ENCODE peak calls at places on chromosomes 11 and 22, in five cellular contexts. F, S, K, B and G are unnamed samples. For H3K9me3, the result is how much of the 10 kb centered on the place peaks cover.

GRCh38 chr22:20751185-20751851 is 22.6 kb upstream of the SERPIND1 start:
- DNase-seq in S (no peak), B (no peak), F (no peak), K (no peak), G (peak)

GRCh38 chr11:105344938-105345337 is 205.4 kb upstream of the CARD18 start:
- DNase-seq in S (no peak), B (no peak), F (no peak), K (no peak), G (no peak)

GRCh38 chr22:16824718-16825687 is at the start of gene XKR3:
- DNase-seq in S (no peak), F (no peak), B (no peak), K (no peak), G (no peak)

GRCh38 chr11:130671801-130672700 is 223.6 kb downstream of the ADAMTS15 start:
- DNase-seq in K (peak), S (peak), B (no peak), F (no peak), G (peak)

GRCh38 chr11:22641559-22641958 is 15.9 kb upstream of the FANCF start:
- DNase-seq in S (no peak), F (no peak), K (no peak), B (no peak), G (no peak)

GRCh38 chr11:107711861-107712260 is at the start of gene SLN:
- DNase-seq in F (no peak), B (no peak), K (no peak), S (no peak), G (no peak)

GRCh38 chr11:74276581-74276980 is 34.9 kb downstream of the P4HA3 start:
- DNase-seq in F (no peak), S (peak), K (no peak), B (no peak), G (no peak)

GRCh38 chr11:88231894-88232482 is 56.7 kb upstream of the RAB38 start:
- DNase-seq in B (no peak), K (no peak), F (no peak), S (peak), G (no peak)

GRCh38 chr11:105081412-105082150 is 36.4 kb upstream of the CARD16 start:
- DNase-seq in K (no peak), S (no peak), F (no peak), B (no peak), G (no peak)

GRCh38 chr11:78397398-78397797 is 20.2 kb downstream of the GAB2 start:
- DNase-seq in S (no peak), B (no peak), F (no peak), K (no peak), G (no peak)

GRCh38 chr11:8031248-8032115 is 44.3 kb downstream of the EIF3F start:
- DNase-seq in S (no peak), K (no peak), F (no peak), B (no peak), G (no peak)

GRCh38 chr22:46845281-46846153 is 83.1 kb downstream of the TBC1D22A start:
- DNase-seq in B (no peak), S (peak), K (no peak), F (no peak), G (no peak)

GRCh38 chr11:112174789-112175595 is at the start of gene BCO2:
- DNase-seq in F (peak), K (peak), B (peak), S (peak), G (peak)

GRCh38 chr11:44138980-44139379 is 43.5 kb downstream of the EXT2 start:
- DNase-seq in S (no peak), F (no peak), B (no peak), K (no peak), G (no peak)

GRCh38 chr22:39309881-39310714 is 9.3 kb downstream of the RPL3 start:
- DNase-seq in K (no peak), B (no peak), F (peak), S (peak), G (no peak)

DNA sequence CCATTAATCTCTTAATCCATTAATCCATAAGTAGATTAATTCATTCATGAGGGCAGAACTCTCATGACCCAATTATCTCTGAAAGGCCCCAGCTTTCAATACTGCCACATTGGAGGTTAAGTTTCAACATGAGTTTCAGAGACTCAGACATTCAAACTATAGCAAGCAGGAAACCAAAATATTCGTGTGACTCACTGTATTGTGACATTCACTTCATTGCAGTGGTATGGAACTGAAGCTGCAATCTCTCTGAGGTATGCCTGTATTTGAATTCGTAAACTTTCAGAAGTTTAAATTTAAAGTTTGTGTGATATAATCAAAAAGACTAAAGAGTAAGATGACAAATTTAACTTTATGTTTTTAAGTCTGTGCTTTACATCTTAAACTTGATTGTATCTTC is 2.9 kb upstream of the OR52J3 start:
- DNase-seq in S (peak), F (no peak), K (no peak), B (no peak), G (no peak)
- H3K9me3 ChIP-seq in S (under half), F (under half), K (under half), B (under half), G (under half)

DNA sequence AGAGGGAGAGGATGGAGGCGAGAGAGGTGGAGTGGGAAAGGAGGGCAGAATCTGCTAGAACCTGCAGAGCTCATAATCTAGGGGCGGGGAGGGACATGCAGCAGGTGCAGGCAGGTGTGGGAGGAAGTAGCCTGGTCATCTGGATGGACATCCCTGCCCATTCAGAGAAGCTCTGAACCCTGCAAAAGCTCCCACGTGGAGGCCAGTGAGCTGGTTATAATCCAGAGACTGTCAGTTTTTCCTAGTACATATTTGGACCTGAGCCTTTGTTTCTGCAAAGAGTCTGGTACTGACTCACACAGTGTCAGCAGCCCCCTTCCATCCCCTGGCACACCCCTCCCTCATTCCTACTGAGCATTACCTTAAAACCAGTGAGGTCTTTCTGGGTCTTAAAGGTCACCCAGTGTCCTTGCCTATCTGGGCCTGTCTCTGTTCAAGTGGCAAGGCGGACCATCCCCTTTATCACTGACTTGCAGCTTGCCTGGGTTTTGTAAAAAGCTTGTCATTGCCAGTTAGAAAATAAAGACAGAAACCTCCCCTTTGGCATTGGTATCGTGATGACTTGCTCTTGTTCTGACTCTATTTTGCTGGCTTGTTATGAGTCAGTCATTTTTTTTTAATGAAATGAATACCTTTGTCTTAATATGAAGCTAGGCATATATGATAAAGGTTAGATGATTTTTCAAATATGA is 26.1 kb downstream of the PTPRJ start:
- DNase-seq in S (peak), K (no peak), B (no peak), F (no peak), G (peak)
- TF ChIP-seq POLR2A in S (no peak), K (no peak), B (no peak), F (no peak), G (no peak)

GRCh38 chr11:19520681-19521080 is 192.0 kb upstream of the NAV2 start:
- DNase-seq in B (no peak), K (no peak), F (no peak), S (no peak), G (no peak)

GRCh38 chr11:19524171-19524671 is 188.4 kb upstream of the NAV2 start:
- DNase-seq in K (peak), S (peak), B (no peak), F (no peak), G (peak)

GRCh38 chr11:19519912-19520641 is 192.6 kb upstream of the NAV2 start:
- DNase-seq in F (no peak), B (no peak), K (peak), S (no peak), G (peak)

GRCh38 chr11:19525276-19525675 is 187.4 kb upstream of the NAV2 start:
- DNase-seq in K (no peak), F (no peak), S (no peak), B (no peak), G (peak)

DNA sequence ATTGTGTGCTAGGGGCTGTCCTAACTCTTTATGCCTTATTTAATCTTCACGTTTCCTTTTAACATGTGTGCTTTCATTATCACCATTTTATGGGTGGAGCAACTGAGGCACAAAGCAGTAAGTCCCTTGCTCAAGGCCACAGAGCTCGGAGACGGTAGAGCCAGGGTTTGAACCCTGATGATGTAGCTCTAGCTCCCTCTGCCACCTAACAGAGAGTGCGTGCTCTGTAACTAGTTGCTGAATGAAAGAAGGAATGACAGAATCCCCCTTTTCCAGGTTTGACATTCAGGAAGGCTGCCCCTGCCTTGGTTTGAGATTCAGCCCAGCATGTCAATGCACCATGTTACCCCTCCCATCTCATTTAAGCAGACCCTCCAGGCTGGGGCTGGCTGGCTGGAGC is 193.3 kb upstream of the NAV2 start:
- DNase-seq in F (no peak), S (no peak), B (no peak), K (no peak), G (no peak)
- H3K9me3 ChIP-seq in F (under half), S (under half), B (under half), K (under half), G (under half)

GRCh38 chr22:37675930-37676571 is 615 bp downstream of the LGALS1 start:
- DNase-seq in K (no peak), B (no peak), F (no peak), S (no peak), G (peak)

GRCh38 chr22:37678372-37678771 is 2.9 kb downstream of the LGALS1 start:
- DNase-seq in F (no peak), S (no peak), K (no peak), B (no peak), G (no peak)

GRCh38 chr22:37674951-37675929 is at the start of gene LGALS1:
- DNase-seq in B (peak), S (peak), F (peak), K (peak), G (peak)

GRCh38 chr22:37674248-37674647 is 1.2 kb upstream of the LGALS1 start:
- DNase-seq in B (no peak), K (no peak), S (no peak), F (no peak), G (no peak)

DNA sequence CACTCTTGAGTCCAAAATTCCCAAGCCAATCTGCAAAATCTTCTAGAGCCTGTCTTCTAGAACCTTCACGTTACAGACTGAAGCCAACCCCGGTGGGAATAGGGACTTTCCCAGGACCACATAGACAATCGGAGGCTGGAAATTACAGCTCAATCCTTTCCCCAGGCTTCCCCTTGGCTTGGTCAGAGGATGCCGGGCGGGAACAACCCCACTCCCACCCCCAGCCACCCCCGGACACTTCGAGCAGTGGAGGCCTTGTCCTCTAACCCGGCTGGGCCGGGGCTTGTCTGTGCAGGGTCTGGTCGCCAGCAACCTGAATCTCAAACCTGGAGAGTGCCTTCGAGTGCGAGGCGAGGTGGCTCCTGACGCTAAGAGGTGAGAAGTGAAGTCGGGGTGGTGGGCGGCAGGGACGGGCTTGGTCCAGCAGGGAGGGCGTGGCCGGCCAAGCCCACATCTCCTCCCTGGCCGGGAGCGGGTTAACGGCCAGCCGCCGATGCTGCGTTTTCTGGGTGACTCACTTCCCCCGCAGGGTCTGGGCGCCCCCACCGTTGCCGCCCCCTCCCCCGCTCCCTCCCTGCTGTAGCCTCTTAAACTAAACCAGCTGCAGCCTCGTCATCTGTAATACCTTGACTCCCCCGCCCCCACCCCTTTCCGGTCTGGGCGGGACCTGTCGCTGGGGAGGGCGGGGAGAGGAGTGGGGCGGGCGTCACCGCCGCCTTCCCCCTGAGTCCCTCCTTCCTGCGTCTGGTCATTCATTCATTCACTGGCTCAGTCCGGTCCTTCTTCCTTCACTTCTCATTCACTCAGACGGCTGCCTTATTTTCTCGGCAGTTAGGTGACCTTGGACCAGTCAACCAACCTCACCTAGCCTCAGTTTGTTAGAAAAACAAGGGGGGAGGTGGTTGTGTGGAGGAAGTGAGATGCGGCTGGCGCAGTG is 1.5 kb downstream of the LGALS1 start:
- DNase-seq in B (peak), S (peak), K (peak), F (peak), G (peak)
- TF ChIP-seq POLR2A in B (no peak), S (peak), K (no peak), F (peak), G (no peak)

GRCh38 chr22:47850644-47851151 is 1088.2 kb downstream of the TBC1D22A start:
- DNase-seq in F (no peak), B (no peak), S (no peak), K (no peak), G (peak)

GRCh38 chr22:47848384-47848920 is 1086.0 kb downstream of the TBC1D22A start:
- DNase-seq in F (no peak), K (no peak), S (no peak), B (no peak), G (no peak)

GRCh38 chr22:47847281-47847890 is 1084.9 kb downstream of the TBC1D22A start:
- DNase-seq in B (no peak), K (no peak), S (no peak), F (no peak), G (no peak)

GRCh38 chr22:47842119-47842518 is 1079.7 kb downstream of the TBC1D22A start:
- DNase-seq in F (no peak), K (no peak), B (no peak), S (no peak), G (no peak)

DNA sequence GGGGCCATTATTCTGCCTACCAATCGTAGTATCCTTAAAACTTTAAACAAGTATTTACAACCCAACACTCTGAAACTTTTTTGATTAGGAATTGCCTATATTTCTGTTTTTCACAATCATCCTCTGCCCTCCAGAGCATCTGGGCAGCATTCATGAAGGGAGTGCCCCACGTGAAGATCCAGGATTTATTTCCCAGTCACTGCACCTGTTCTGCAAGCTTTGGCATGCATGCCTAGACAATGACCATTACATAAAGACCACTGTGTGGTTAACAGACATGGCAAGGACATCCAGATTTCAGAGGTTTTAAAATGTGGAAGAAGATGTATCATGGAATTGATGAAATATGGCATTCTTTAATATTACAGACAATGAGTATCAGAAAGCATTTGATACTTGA is 1083.8 kb downstream of the TBC1D22A start:
- DNase-seq in B (no peak), K (no peak), F (no peak), S (no peak), G (no peak)
- H3K9me3 ChIP-seq in B (under half), K (under half), F (under half), S (under half), G (under half)

GRCh38 chr22:30922151-30922611 is 46.4 kb downstream of the MORC2 start:
- DNase-seq in B (no peak), S (peak), K (peak), F (peak), G (peak)
- TF ChIP-seq POLR2A in B (no peak), S (no peak), K (no peak), F (no peak), G (no peak)

DNA sequence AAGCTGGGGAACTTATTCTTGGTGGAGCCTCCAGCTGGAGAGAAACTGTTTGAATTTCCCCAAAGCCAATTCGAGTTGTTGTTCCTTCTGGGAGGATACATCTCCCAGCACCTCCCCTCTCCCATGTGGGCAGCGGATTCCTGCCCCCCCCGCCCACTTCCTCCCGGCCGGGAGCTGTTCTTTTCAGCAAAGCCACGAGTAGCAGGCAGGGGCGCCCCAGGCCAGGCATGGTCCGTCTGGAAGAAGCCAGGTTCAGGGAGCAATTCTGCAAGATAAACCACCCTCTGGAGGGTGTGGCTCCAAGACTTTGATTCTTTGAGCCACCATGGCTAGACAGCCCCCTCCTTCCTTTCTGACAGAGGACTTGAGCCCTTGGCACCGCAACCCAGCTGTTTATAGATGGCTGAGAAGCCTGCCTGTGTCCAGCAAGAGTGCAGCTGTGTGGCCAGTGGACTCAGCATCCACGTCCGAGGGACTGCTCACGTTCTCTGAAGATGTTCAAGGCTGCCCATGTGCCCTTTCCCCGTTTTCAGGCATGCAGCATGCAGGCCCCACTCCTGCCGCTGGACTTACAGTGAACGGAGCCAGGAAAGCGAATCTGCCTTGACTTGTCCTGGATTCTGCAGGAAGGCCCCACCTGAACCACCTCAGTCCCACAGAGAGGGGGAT is 170.3 kb downstream of the CTTN start:
- DNase-seq in K (no peak), B (no peak), S (peak), F (peak), G (peak)
- H3K9me3 ChIP-seq in K (under half), B (under half), S (under half), F (under half), G (under half)

GRCh38 chr11:119066481-119066880 is 1.1 kb upstream of the VPS11 start:
- DNase-seq in F (no peak), S (no peak), B (no peak), K (no peak), G (no peak)

GRCh38 chr11:119062779-119063178 is 4.8 kb upstream of the VPS11 start:
- DNase-seq in S (peak), B (no peak), K (peak), F (no peak), G (peak)

GRCh38 chr11:119065369-119065768 is 2.2 kb upstream of the VPS11 start:
- DNase-seq in K (no peak), F (no peak), B (no peak), S (peak), G (no peak)

DNA sequence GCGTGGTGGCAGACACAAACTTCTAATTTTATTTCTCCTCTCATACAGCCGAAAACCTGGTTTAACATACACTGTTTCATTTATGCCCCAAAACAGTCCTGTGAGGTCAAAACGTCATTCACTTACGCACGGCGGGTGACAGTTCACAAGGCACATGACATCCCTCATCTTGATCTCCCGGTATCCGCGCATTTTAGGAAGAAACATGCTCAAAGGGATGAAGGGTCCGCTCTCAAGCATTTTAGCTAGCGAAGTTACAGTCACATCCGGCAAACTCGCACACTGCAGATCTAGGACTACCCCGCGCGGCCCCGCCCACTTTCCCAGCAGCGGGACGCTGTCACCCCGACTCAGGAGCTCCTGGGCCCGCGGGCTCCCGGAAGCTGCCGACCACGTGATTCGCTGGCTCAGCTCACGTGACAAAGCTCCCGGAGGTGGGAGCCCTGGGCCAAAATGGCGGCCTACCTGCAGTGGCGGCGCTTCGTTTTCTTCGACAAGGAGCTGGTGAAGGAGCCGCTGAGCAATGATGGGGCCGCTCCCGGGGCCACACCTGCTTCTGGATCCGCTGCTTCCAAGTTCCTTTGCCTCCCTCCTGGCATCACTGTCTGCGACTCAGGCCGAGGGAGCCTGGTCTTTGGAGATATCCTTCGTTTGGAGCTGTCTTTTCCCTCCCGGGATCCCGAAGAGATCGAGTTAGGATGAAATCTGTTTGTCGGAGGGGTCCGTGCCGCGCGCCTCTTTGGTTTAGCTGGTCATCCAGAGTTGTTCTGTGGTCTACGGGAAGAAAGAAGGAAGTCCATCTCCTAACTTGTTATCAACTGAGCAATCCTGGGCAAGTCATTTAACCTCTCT is at the start of gene VPS11:
- DNase-seq in F (peak), S (peak), B (peak), K (peak), G (peak)
- TF ChIP-seq POLR2A in F (peak), S (peak), B (peak), K (no peak), G (peak)

GRCh38 chr22:49240016-49240380 is 587.7 kb downstream of the BRD1 start:
- DNase-seq in F (no peak), S (no peak), K (no peak), B (no peak), G (no peak)
- H3K9me3 ChIP-seq in F (under half), S (half or more), K (under half), B (under half), G (under half)